ENCODE peak calls at places on chromosomes 3 and 15, in six cellular contexts. S is GM10248, F is IMR-90, Y is retinal pigment epithelial cell, W is LNCaP clone FGC, P is AG10803. X is an unnamed sample.

GRCh38 chr15:31398677-31399260 is 72.1 kb downstream of the KLF13 start:
- DNase-seq in S (no peak), F (no peak), Y (no peak), W (no peak), P (no peak), X (no peak)

GRCh38 chr15:73048624-73049295 is 3.5 kb upstream of the NEO1 start:
- DNase-seq in S (no peak), F (no peak), Y (no peak), W (no peak), P (no peak), X (no peak)

GRCh38 chr15:81357178-81357686 is 16.8 kb downstream of the TMC3 start:
- DNase-seq in S (no peak), F (no peak), Y (no peak), W (no peak), P (no peak), X (no peak)

GRCh38 chr3:77887611-77888010 is 847.7 kb downstream of the ROBO2 start:
- DNase-seq in S (no peak), F (peak), Y (no peak), W (no peak), P (no peak), X (no peak)

GRCh38 chr3:3778216-3778615 is 21.0 kb upstream of the LRRN1 start:
- DNase-seq in S (no peak), F (no peak), Y (no peak), W (no peak), P (no peak), X (no peak)

GRCh38 chr3:194840661-194841514 is 155.2 kb downstream of the FAM43A start:
- DNase-seq in S (no peak), F (peak), Y (no peak), W (no peak), P (no peak), X (peak)

GRCh38 chr3:65044401-65044800 is 356.6 kb upstream of the ADAMTS9 start:
- DNase-seq in S (no peak), F (no peak), Y (no peak), W (no peak), P (no peak), X (no peak)

GRCh38 chr3:93983408-93983807 is 3.5 kb downstream of the ARL13B start:
- DNase-seq in S (no peak), F (no peak), Y (no peak), W (no peak), P (no peak), X (no peak)

GRCh38 chr3:127455541-127456450 is 134.7 kb downstream of the TPRA1 start:
- DNase-seq in S (peak), F (peak), Y (no peak), W (no peak), P (peak), X (peak)

GRCh38 chr15:26453914-26454313 is 319.0 kb downstream of the GABRB3 start:
- DNase-seq in S (no peak), F (no peak), Y (no peak), W (peak), P (no peak), X (no peak)

GRCh38 chr3:9396301-9396631 is 1.1 kb upstream of the SETD5 start:
- DNase-seq in S (peak), F (peak), Y (peak), W (peak), P (peak), X (peak)

GRCh38 chr3:121624147-121624852 is 31.1 kb downstream of the FBXO40 start:
- DNase-seq in S (no peak), F (no peak), Y (no peak), W (no peak), P (no peak), X (no peak)

GRCh38 chr3:195565716-195566115 is 18.0 kb downstream of the APOD start:
- DNase-seq in S (no peak), F (no peak), Y (no peak), W (no peak), P (no peak), X (no peak)

GRCh38 chr3:124322966-124323365 is 331.0 kb upstream of the ROPN1 start:
- DNase-seq in S (no peak), F (peak), Y (no peak), W (no peak), P (no peak), X (peak)

GRCh38 chr3:115713247-115713646 is 89.9 kb downstream of the GAP43 start:
- DNase-seq in S (no peak), F (peak), Y (no peak), W (no peak), P (peak), X (peak)

GRCh38 chr3:4845882-4846281 is 133.4 kb upstream of the BHLHE40 start:
- DNase-seq in S (no peak), F (no peak), Y (no peak), W (no peak), P (no peak), X (no peak)

GRCh38 chr3:72872183-72872582 is 15.7 kb upstream of the GXYLT2 start:
- DNase-seq in S (no peak), F (peak), Y (no peak), W (no peak), P (peak), X (peak)

GRCh38 chr15:66765478-66766281 is 63.6 kb downstream of the SMAD6 start:
- DNase-seq in S (peak), F (no peak), Y (peak), W (peak), P (peak), X (peak)

GRCh38 chr3:188147782-188148181 is 6.2 kb upstream of the LPP start:
- DNase-seq in S (no peak), F (no peak), Y (no peak), W (no peak), P (no peak), X (no peak)

GRCh38 chr3:57985977-57986246 is 22.3 kb upstream of the FLNB start:
- DNase-seq in S (no peak), F (no peak), Y (no peak), W (no peak), P (no peak), X (no peak)

GRCh38 chr3:46995901-46996562 is 16.6 kb downstream of the NBEAL2 start:
- DNase-seq in S (no peak), F (no peak), Y (no peak), W (no peak), P (no peak), X (no peak)

GRCh38 chr3:133955892-133956291 is 60.2 kb upstream of the RAB6B start:
- DNase-seq in S (no peak), F (no peak), Y (no peak), W (no peak), P (no peak), X (no peak)

GRCh38 chr3:197306374-197307086 is 8.1 kb upstream of the DLG1 start:
- DNase-seq in S (no peak), F (peak), Y (peak), W (no peak), P (peak), X (peak)

GRCh38 chr3:50817756-50818518 is 143.2 kb downstream of the DOCK3 start:
- DNase-seq in S (no peak), F (no peak), Y (no peak), W (no peak), P (no peak), X (no peak)

GRCh38 chr3:158085358-158085757 is 20.9 kb downstream of the SHOX2 start:
- DNase-seq in S (no peak), F (no peak), Y (no peak), W (no peak), P (no peak), X (no peak)

GRCh38 chr3:88219138-88219792 is 69.5 kb downstream of the C3orf38 start:
- DNase-seq in S (peak), F (peak), Y (no peak), W (peak), P (peak), X (peak)

GRCh38 chr3:194139085-194139976 is 3.4 kb downstream of the HES1 start:
- DNase-seq in S (no peak), F (peak), Y (peak), W (no peak), P (peak), X (peak)

GRCh38 chr3:81581966-81582599 is 179.4 kb downstream of the GBE1 start:
- DNase-seq in S (peak), F (peak), Y (no peak), W (no peak), P (peak), X (peak)

GRCh38 chr3:3800076-3800448 is 831 bp downstream of the LRRN1 start:
- DNase-seq in S (peak), F (no peak), Y (no peak), W (no peak), P (no peak), X (no peak)

GRCh38 chr15:80556694-80557367 is 138.3 kb upstream of the ABHD17C start:
- DNase-seq in S (no peak), F (peak), Y (no peak), W (no peak), P (peak), X (peak)

GRCh38 chr3:10223676-10224639 is 24.3 kb upstream of the TATDN2 start:
- DNase-seq in S (peak), F (no peak), Y (no peak), W (no peak), P (no peak), X (no peak)

GRCh38 chr3:122942937-122943827 is 84.4 kb downstream of the SEMA5B start:
- DNase-seq in S (peak), F (peak), Y (no peak), W (peak), P (peak), X (peak)
- TF ChIP-seq CTCF in S (peak), F (peak), Y (peak), W (peak), P (peak), X (peak)

DNA sequence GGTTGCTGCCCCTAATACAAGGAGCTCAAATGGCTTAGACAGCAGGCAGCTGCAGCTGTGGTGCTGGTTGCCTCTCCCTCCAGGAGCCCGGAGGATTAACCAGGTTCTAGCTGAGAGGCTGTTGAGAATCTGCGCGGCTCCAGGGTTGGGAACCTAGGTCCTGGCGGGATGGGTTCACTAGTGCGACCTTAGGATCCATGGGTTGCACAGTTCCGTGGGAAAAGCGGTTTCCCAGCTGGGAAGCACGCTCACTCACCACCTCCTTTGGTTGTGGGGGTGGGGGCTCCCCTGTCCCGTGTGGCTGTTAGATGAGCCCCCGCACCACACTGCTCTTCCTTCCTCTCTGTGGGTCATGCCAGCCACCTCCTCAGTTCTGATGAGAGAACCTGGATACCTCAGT is 375.1 kb upstream of the ARRDC4 start:
- DNase-seq in S (no peak), F (no peak), Y (no peak), W (no peak), P (no peak), X (no peak)
- TF ChIP-seq CTCF in S (no peak), F (no peak), Y (no peak), W (no peak), P (no peak), X (no peak)

GRCh38 chr15:41695750-41696436 is 35.7 kb downstream of the MGA start:
- DNase-seq in S (peak), F (peak), Y (no peak), W (no peak), P (no peak), X (peak)
- TF ChIP-seq CTCF in S (peak), F (peak), Y (peak), W (peak), P (no peak), X (peak)

GRCh38 chr15:57611938-57612337 is 20.2 kb downstream of the MYZAP start:
- DNase-seq in S (no peak), F (no peak), Y (peak), W (peak), P (peak), X (peak)
- TF ChIP-seq CTCF in S (no peak), F (no peak), Y (peak), W (peak), P (peak), X (peak)

GRCh38 chr15:56249080-56249479 is 5.4 kb upstream of the RFX7 start:
- DNase-seq in S (no peak), F (peak), Y (no peak), W (peak), P (peak), X (peak)
- TF ChIP-seq CTCF in S (peak), F (peak), Y (peak), W (peak), P (peak), X (peak)

GRCh38 chr3:156674046-156674910 is at the start of gene TIPARP:
- DNase-seq in S (peak), F (peak), Y (peak), W (peak), P (peak), X (peak)
- TF ChIP-seq CTCF in S (peak), F (peak), Y (peak), W (peak), P (no peak), X (peak)

GRCh38 chr3:112298781-112299180 is 4.8 kb upstream of the SLC9C1 start:
- DNase-seq in S (no peak), F (no peak), Y (no peak), W (no peak), P (no peak), X (no peak)

GRCh38 chr3:112297714-112298113 is 3.7 kb upstream of the SLC9C1 start:
- DNase-seq in S (no peak), F (no peak), Y (no peak), W (no peak), P (no peak), X (no peak)

GRCh38 chr3:112289011-112289410 is 5.0 kb downstream of the SLC9C1 start:
- DNase-seq in S (no peak), F (no peak), Y (no peak), W (no peak), P (no peak), X (no peak)

DNA sequence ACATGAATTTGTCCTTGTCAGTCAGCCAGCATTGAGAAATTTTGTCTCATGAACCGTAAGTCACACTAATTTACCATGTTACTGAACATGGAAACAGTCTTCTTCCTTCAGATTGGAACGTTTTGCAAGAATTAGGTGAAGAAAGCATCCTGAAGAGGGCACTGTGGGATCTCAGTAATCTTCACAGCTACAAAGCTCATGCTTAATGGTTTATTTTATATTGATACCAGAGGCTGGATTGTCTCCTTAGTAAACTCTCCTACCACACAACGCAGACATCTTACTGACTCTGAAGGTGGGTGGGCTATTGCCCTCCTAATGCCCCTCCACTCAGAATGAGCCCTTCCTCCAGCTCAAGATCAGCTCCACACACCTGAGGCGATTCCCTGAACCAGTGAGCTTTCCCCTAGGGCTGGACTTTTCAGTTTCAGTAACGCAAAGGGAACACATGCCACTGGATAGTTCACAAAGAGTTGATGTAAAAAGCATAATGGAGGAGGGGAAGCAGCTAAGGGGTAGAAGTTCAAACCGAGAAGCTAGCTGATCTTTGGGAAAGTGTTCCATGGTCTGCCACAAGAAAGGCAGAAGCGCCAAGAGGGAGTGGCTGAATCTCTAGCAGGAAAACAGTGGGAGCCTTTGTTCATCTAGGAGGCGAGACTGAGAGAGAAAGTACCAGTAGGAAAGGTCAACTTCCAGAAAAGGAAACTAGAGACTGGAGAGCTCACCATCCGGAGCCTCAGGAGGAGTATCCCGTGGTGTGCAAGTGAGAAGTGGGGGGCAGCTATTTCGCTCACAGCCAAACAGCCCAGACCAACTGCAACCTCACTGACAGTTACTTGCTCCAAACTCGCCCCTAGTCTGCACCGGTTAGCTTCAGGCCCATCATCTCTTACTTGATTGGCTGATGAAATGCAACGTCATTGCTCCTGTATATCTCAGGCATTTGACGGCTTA is at the start of gene SLC9C1:
- DNase-seq in S (peak), F (peak), Y (no peak), W (peak), P (peak), X (peak)
- TF ChIP-seq CTCF in S (peak), F (peak), Y (peak), W (peak), P (peak), X (peak)

GRCh38 chr15:40029979-40030893 is 8.7 kb downstream of the SRP14 start:
- DNase-seq in S (no peak), F (peak), Y (no peak), W (no peak), P (peak), X (no peak)
- TF ChIP-seq CTCF in S (peak), F (peak), Y (peak), W (peak), P (peak), X (peak)

GRCh38 chr3:131896285-131896684 is 138.5 kb downstream of the CPNE4 start:
- DNase-seq in S (no peak), F (no peak), Y (no peak), W (no peak), P (no peak), X (no peak)

GRCh38 chr3:131895766-131896165 is 139.0 kb downstream of the CPNE4 start:
- DNase-seq in S (no peak), F (no peak), Y (no peak), W (no peak), P (no peak), X (no peak)

DNA sequence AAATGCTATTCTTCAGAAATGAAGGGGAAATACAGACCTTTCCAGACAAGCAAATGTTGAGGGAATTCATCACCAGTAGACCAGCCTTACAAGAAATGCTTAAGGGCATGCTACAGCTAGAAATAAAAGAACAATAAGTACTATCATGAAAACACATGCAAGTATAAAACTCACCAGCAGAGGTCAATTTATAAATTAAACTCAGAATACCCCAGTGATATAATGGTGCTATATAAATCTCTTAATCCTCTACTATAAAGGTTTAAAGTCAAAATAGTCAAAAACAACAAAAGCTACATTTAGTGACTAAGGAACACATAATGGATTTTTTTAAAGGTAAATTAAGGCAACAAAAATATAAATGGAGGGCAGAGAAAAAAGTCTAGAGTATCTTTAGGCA is 142.5 kb downstream of the CPNE4 start:
- DNase-seq in S (no peak), F (no peak), Y (no peak), W (no peak), P (no peak), X (no peak)
- TF ChIP-seq CTCF in S (no peak), F (no peak), Y (peak), W (no peak), P (peak), X (no peak)

X was measured in astrocyte of the spinal cord.